ENCODE peak calls at places on chromosomes 6 and 20, in ten cellular contexts. Q is gastroesophageal sphincter; B is HCT116; L is heart right ventricle; Y is natural killer cell; K is CD8-positive, alpha-beta T cell; V is stimulated activated naive B cell treated with anti-CD40 and anti-IgM and Interleukin-4, amounts not matched to agents 10 μg/mL and 1 μg/mL and 100 μg/mL, for 72 hours; Z is T-helper 17 cell; T is RWPE2; O is lower lobe of right lung. C is an unnamed sample.

GRCh38 chr6:37665309-37665708 is 32.4 kb downstream of the MDGA1 start:
- ATAC-seq in L (no peak), Y (no peak), B (peak; percentile 30), V (no peak), Z (no peak), Q (no peak), K (no peak), T (peak; percentile 32), O (no peak), C (peak; percentile 26)

GRCh38 chr6:109117346-109118035 is 22.2 kb downstream of the CEP57L1 start:
- ATAC-seq in K (no peak), Y (no peak), L (no peak), O (no peak), V (peak; percentile 98), T (peak; percentile 41), Z (peak; percentile 59), B (no peak), Q (no peak), C (peak; percentile 73)

GRCh38 chr6:73262701-73263569 is at the start of gene KHDC1:
- ATAC-seq in K (peak; percentile 88), L (peak; percentile 87), T (peak; percentile 49), Q (peak; percentile 83), V (peak; percentile 93), O (peak; percentile 92), B (no peak), Z (peak; percentile 91), Y (peak; percentile 84), C (peak; percentile 49)

GRCh38 chr20:50449789-50450492 is 60.2 kb upstream of the PTPN1 start:
- ATAC-seq in K (no peak), Z (no peak), V (peak; percentile 61), T (peak; percentile 24), Q (no peak), B (peak; percentile 16), Y (no peak), O (no peak), L (no peak), C (peak; percentile 22)

GRCh38 chr20:41275181-41275793 is 42.2 kb downstream of the ZHX3 start:
- ATAC-seq in L (no peak), K (no peak), V (no peak), T (peak; percentile 60), O (peak; percentile 71), Z (no peak), Y (no peak), B (no peak), Q (no peak), C (no peak)

GRCh38 chr6:135113855-135114254 is 59.2 kb upstream of the HBS1L start:
- ATAC-seq in Q (no peak), K (no peak), Z (no peak), Y (no peak), B (no peak), T (no peak), L (no peak), O (no peak), V (peak; percentile 59), C (no peak)

GRCh38 chr20:45841407-45842129 is 8.0 kb downstream of the SNX21 start:
- ATAC-seq in O (no peak), Z (no peak), Q (no peak), V (no peak), T (peak; percentile 19), B (no peak), Y (no peak), K (no peak), L (peak; percentile 11), C (no peak)

GRCh38 chr6:105364243-105364642 is 38.6 kb downstream of the PREP start:
- ATAC-seq in T (peak; percentile 87), B (no peak), V (no peak), L (peak; percentile 44), K (no peak), Q (no peak), O (no peak), Y (peak; percentile 85), Z (no peak), C (peak; percentile 91)

GRCh38 chr6:36095497-36096391 is 34.6 kb upstream of the MAPK13 start:
- ATAC-seq in B (peak; percentile 33), V (peak; percentile 33), Q (peak; percentile 16), Z (peak; percentile 9), L (peak; percentile 4), Y (no peak), T (no peak), K (no peak), O (no peak), C (no peak)

GRCh38 chr6:8506123-8506522 is 70.8 kb upstream of the SLC35B3 start:
- ATAC-seq in L (no peak), V (no peak), B (no peak), K (no peak), T (no peak), O (no peak), Z (no peak), Y (no peak), Q (no peak), C (no peak)

GRCh38 chr6:131678401-131678800 is 22.8 kb downstream of the OR2A4 start:
- ATAC-seq in Q (no peak), L (no peak), B (no peak), V (no peak), T (no peak), Z (no peak), K (no peak), O (no peak), Y (no peak), C (no peak)

GRCh38 chr6:52146851-52147445 is 39.2 kb upstream of the IL17A start:
- ATAC-seq in Z (no peak), O (no peak), Q (no peak), B (peak; percentile 46), K (no peak), V (no peak), Y (no peak), T (no peak), L (no peak), C (no peak)

GRCh38 chr6:80210618-80211017 is 104.1 kb downstream of the BCKDHB start:
- ATAC-seq in V (no peak), T (no peak), Z (no peak), L (peak; percentile 98), K (no peak), Y (no peak), O (no peak), B (no peak), Q (peak; percentile 65), C (no peak)

GRCh38 chr6:106637051-106637717 is 7.8 kb downstream of the QRSL1 start:
- ATAC-seq in Q (no peak), L (no peak), Y (no peak), Z (no peak), V (peak; percentile 64), B (no peak), T (no peak), O (no peak), K (no peak), C (no peak)

GRCh38 chr6:157274116-157274470 is 49.2 kb downstream of the TMEM242 start:
- ATAC-seq in T (peak; percentile 24), V (no peak), B (no peak), Y (peak; percentile 30), O (no peak), Q (no peak), K (no peak), Z (no peak), L (no peak), C (no peak)

GRCh38 chr6:140438346-140438735 is 1063.9 kb upstream of the CITED2 start:
- ATAC-seq in Q (no peak), K (no peak), O (no peak), B (no peak), T (peak; percentile 54), L (no peak), Y (no peak), V (no peak), Z (no peak), C (no peak)

GRCh38 chr6:42374027-42374669 is 77.6 kb downstream of the TRERF1 start:
- ATAC-seq in B (no peak), V (peak; percentile 68), O (peak; percentile 46), K (peak; percentile 68), Q (no peak), Y (peak; percentile 82), Z (peak; percentile 65), L (no peak), T (no peak), C (no peak)

GRCh38 chr20:64099880-64100565 is 7.3 kb downstream of the NPBWR2 start:
- ATAC-seq in O (no peak), Y (peak; percentile 24), Z (peak; percentile 68), K (peak; percentile 82), Q (no peak), L (no peak), V (peak; percentile 88), B (no peak), T (no peak), C (peak; percentile 5)

GRCh38 chr6:137494281-137494966 is at the start of gene OLIG3:
- ATAC-seq in Q (no peak), B (no peak), K (peak; percentile 66), L (no peak), O (no peak), V (peak; percentile 18), Z (peak; percentile 16), Y (peak; percentile 30), T (no peak), C (no peak)

GRCh38 chr6:130848945-130849344 is 21.7 kb downstream of the SMLR1 start:
- ATAC-seq in K (peak; percentile 72), Q (no peak), V (peak; percentile 95), Y (peak; percentile 94), B (peak; percentile 66), T (peak; percentile 36), O (no peak), L (no peak), Z (peak; percentile 94), C (peak; percentile 51)

GRCh38 chr20:10551732-10552724 is 116.9 kb downstream of the SLX4IP start:
- ATAC-seq in L (peak; percentile 37), Q (no peak), O (no peak), V (peak; percentile 97), Z (no peak), B (no peak), K (no peak), T (no peak), Y (no peak), C (no peak)

GRCh38 chr20:53749499-53749898 is 155.9 kb upstream of the ZNF217 start:
- ATAC-seq in B (no peak), Q (no peak), Y (no peak), K (no peak), L (no peak), Z (no peak), O (no peak), T (no peak), V (no peak), C (no peak)

C was measured in esophagus mucosa.